ENCODE peak calls at places on chromosomes 12 and 14, in nine cellular contexts. One of them, this sample, is unnamed. For H3K4me1, the result is how much of the 10 kb centered on the place peaks cover.

GRCh38 chr12:70178038-70178437 is 65.2 kb upstream of the CNOT2 start:
- DNase-seq in testis: no peak
- DNase-seq in heart right ventricle: no peak
- DNase-seq in ovary: no peak
- DNase-seq in endodermal cell: no peak
- DNase-seq in hepatocyte: no peak
- DNase-seq in stomach: no peak
- DNase-seq in psoas muscle: no peak
- DNase-seq in transverse colon: no peak
- DNase-seq in this sample: no peak

GRCh38 chr14:71062581-71063303 is 155.5 kb downstream of the PCNX1 start:
- DNase-seq in testis: no peak
- DNase-seq in heart right ventricle: no peak
- DNase-seq in ovary: no peak
- DNase-seq in endodermal cell: no peak
- DNase-seq in hepatocyte: no peak
- DNase-seq in stomach: no peak
- DNase-seq in psoas muscle: no peak
- DNase-seq in transverse colon: no peak
- DNase-seq in this sample: no peak

GRCh38 chr12:56991319-56991906 is 14.9 kb downstream of the ZBTB39 start:
- DNase-seq in testis: peak
- DNase-seq in heart right ventricle: peak
- DNase-seq in ovary: no peak
- DNase-seq in endodermal cell: peak
- DNase-seq in hepatocyte: no peak
- DNase-seq in stomach: no peak
- DNase-seq in psoas muscle: peak
- DNase-seq in transverse colon: peak
- DNase-seq in this sample: peak

GRCh38 chr14:100084591-100084990 is 19.4 kb downstream of the EVL start:
- DNase-seq in testis: peak
- DNase-seq in heart right ventricle: no peak
- DNase-seq in ovary: no peak
- DNase-seq in endodermal cell: no peak
- DNase-seq in hepatocyte: no peak
- DNase-seq in stomach: no peak
- DNase-seq in psoas muscle: no peak
- DNase-seq in transverse colon: no peak
- DNase-seq in this sample: no peak

GRCh38 chr12:111546758-111547383 is 52.2 kb downstream of the ATXN2 start:
- DNase-seq in testis: no peak
- DNase-seq in heart right ventricle: no peak
- DNase-seq in ovary: no peak
- DNase-seq in endodermal cell: no peak
- DNase-seq in hepatocyte: no peak
- DNase-seq in stomach: no peak
- DNase-seq in psoas muscle: no peak
- DNase-seq in transverse colon: no peak
- DNase-seq in this sample: no peak

GRCh38 chr14:38210168-38210567 is 2.5 kb downstream of the SSTR1 start:
- DNase-seq in testis: no peak
- DNase-seq in heart right ventricle: no peak
- DNase-seq in ovary: no peak
- DNase-seq in endodermal cell: peak
- DNase-seq in hepatocyte: peak
- DNase-seq in stomach: peak
- DNase-seq in psoas muscle: peak
- DNase-seq in transverse colon: no peak
- DNase-seq in this sample: peak

GRCh38 chr14:24871302-24871701 is 178.6 kb downstream of the STXBP6 start:
- DNase-seq in testis: no peak
- DNase-seq in heart right ventricle: no peak
- DNase-seq in ovary: no peak
- DNase-seq in endodermal cell: no peak
- DNase-seq in hepatocyte: peak
- DNase-seq in stomach: no peak
- DNase-seq in psoas muscle: no peak
- DNase-seq in transverse colon: no peak
- DNase-seq in this sample: no peak

GRCh38 chr12:109863961-109864712 is 16.2 kb downstream of the GLTP start:
- DNase-seq in testis: no peak
- DNase-seq in heart right ventricle: no peak
- DNase-seq in ovary: no peak
- DNase-seq in endodermal cell: no peak
- DNase-seq in hepatocyte: peak
- DNase-seq in stomach: peak
- DNase-seq in psoas muscle: no peak
- DNase-seq in transverse colon: peak
- DNase-seq in this sample: no peak

GRCh38 chr14:77024171-77024627 is 4.3 kb downstream of the IRF2BPL start:
- DNase-seq in testis: peak
- DNase-seq in heart right ventricle: no peak
- DNase-seq in ovary: peak
- DNase-seq in endodermal cell: peak
- DNase-seq in hepatocyte: peak
- DNase-seq in stomach: no peak
- DNase-seq in psoas muscle: no peak
- DNase-seq in transverse colon: peak
- DNase-seq in this sample: peak

GRCh38 chr12:57740656-57741412 is 2.3 kb upstream of the AGAP2 start:
- DNase-seq in testis: no peak
- DNase-seq in heart right ventricle: no peak
- DNase-seq in ovary: no peak
- DNase-seq in endodermal cell: no peak
- DNase-seq in hepatocyte: no peak
- DNase-seq in stomach: no peak
- DNase-seq in psoas muscle: no peak
- DNase-seq in transverse colon: peak
- DNase-seq in this sample: peak

GRCh38 chr14:67270354-67270753 is 29.1 kb downstream of the PALS1 start:
- DNase-seq in testis: no peak
- DNase-seq in heart right ventricle: no peak
- DNase-seq in ovary: no peak
- DNase-seq in endodermal cell: no peak
- DNase-seq in hepatocyte: no peak
- DNase-seq in stomach: no peak
- DNase-seq in psoas muscle: no peak
- DNase-seq in transverse colon: no peak
- DNase-seq in this sample: no peak

DNA sequence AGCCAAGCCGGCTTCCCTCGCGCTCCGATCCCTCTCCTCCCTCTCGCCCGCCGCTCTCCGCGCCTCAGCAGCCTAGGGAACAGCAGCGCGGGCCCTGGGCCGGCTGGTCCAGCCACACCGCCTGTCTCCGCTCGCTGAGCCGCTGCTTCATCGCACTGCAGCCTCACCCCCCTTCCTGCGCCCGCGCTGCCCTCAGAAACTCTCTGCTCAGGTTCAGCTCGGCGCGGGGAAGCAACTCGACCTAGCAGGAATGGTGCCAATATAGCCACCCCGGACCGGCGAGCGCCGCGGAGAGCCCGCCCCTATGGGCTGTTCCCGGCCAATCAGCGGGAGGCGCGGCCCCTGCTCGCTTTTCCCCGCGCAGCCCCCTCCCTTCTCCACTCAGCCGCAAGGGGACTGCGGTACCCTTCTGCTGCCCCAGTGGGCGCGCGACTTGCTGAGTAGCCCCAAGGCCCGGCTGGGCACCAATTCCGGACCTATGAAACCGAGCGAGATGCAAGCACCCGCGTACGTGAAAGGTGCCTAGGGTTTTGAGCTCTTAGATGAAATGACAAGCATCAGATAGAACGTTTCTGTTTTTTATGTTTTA is at the start of gene ADAMTS20:
- DNase-seq in testis: peak
- DNase-seq in heart right ventricle: no peak
- DNase-seq in ovary: no peak
- DNase-seq in endodermal cell: peak
- DNase-seq in hepatocyte: peak
- DNase-seq in stomach: no peak
- DNase-seq in psoas muscle: no peak
- DNase-seq in transverse colon: no peak
- DNase-seq in this sample: no peak
- TF ChIP-seq CTCF in testis: no peak
- TF ChIP-seq CTCF in heart right ventricle: no peak
- TF ChIP-seq CTCF in ovary: no peak
- TF ChIP-seq CTCF in endodermal cell: peak
- TF ChIP-seq CTCF in hepatocyte: no peak
- TF ChIP-seq CTCF in stomach: no peak
- TF ChIP-seq CTCF in psoas muscle: no peak
- TF ChIP-seq CTCF in transverse colon: no peak
- TF ChIP-seq CTCF in this sample: no peak

GRCh38 chr14:65258391-65258790 is 154.1 kb upstream of the FUT8 start:
- DNase-seq in testis: no peak
- DNase-seq in heart right ventricle: no peak
- DNase-seq in ovary: no peak
- DNase-seq in endodermal cell: no peak
- DNase-seq in hepatocyte: no peak
- DNase-seq in stomach: no peak
- DNase-seq in psoas muscle: no peak
- DNase-seq in transverse colon: no peak
- DNase-seq in this sample: no peak

GRCh38 chr14:65256714-65257113 is 154.4 kb upstream of the MAX start:
- DNase-seq in testis: no peak
- DNase-seq in heart right ventricle: no peak
- DNase-seq in ovary: no peak
- DNase-seq in endodermal cell: no peak
- DNase-seq in hepatocyte: no peak
- DNase-seq in stomach: no peak
- DNase-seq in psoas muscle: no peak
- DNase-seq in transverse colon: no peak
- DNase-seq in this sample: no peak

GRCh38 chr14:65257405-65257804 is 155.1 kb upstream of the MAX start:
- DNase-seq in testis: no peak
- DNase-seq in heart right ventricle: no peak
- DNase-seq in ovary: no peak
- DNase-seq in endodermal cell: no peak
- DNase-seq in hepatocyte: no peak
- DNase-seq in stomach: no peak
- DNase-seq in psoas muscle: no peak
- DNase-seq in transverse colon: no peak
- DNase-seq in this sample: no peak

GRCh38 chr14:65260786-65261185 is 151.7 kb upstream of the FUT8 start:
- DNase-seq in testis: no peak
- DNase-seq in heart right ventricle: no peak
- DNase-seq in ovary: no peak
- DNase-seq in endodermal cell: no peak
- DNase-seq in hepatocyte: no peak
- DNase-seq in stomach: no peak
- DNase-seq in psoas muscle: no peak
- DNase-seq in transverse colon: no peak
- DNase-seq in this sample: no peak

DNA sequence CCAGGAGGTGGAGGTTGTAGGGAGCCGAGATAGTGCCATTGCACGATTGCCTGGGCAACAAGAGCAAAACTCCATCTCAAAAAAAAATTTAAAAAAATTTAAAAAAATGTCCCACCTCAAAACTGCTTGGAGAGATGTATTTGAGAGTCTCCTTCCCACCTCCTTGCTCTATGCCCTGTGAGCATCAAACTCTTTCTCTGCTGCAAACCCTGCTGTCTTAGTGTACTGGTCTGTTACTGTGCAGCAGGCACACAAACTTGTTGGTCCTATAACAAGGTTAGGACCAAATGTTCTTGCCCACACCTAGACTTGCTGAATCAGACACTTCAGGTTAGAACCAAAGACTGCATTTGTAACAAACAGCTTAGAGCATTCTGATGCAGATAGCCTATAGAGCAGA is 153.5 kb upstream of the FUT8 start:
- DNase-seq in testis: no peak
- DNase-seq in heart right ventricle: no peak
- DNase-seq in ovary: no peak
- DNase-seq in endodermal cell: no peak
- DNase-seq in hepatocyte: no peak
- DNase-seq in stomach: no peak
- DNase-seq in psoas muscle: no peak
- DNase-seq in transverse colon: no peak
- DNase-seq in this sample: no peak
- H3K4me1 ChIP-seq in testis: under half
- H3K4me1 ChIP-seq in heart right ventricle: under half
- H3K4me1 ChIP-seq in ovary: under half
- H3K4me1 ChIP-seq in endodermal cell: under half
- H3K4me1 ChIP-seq in hepatocyte: under half
- H3K4me1 ChIP-seq in stomach: under half
- H3K4me1 ChIP-seq in psoas muscle: under half
- H3K4me1 ChIP-seq in transverse colon: under half
- H3K4me1 ChIP-seq in this sample: under half

GRCh38 chr14:59055439-59056045 is 132.9 kb upstream of the DAAM1 start:
- DNase-seq in testis: peak
- DNase-seq in heart right ventricle: no peak
- DNase-seq in ovary: no peak
- DNase-seq in endodermal cell: peak
- DNase-seq in hepatocyte: peak
- DNase-seq in stomach: peak
- DNase-seq in psoas muscle: no peak
- DNase-seq in transverse colon: peak
- DNase-seq in this sample: no peak
- TF ChIP-seq CTCF in testis: peak
- TF ChIP-seq CTCF in heart right ventricle: peak
- TF ChIP-seq CTCF in ovary: peak
- TF ChIP-seq CTCF in endodermal cell: peak
- TF ChIP-seq CTCF in hepatocyte: peak
- TF ChIP-seq CTCF in stomach: no peak
- TF ChIP-seq CTCF in psoas muscle: peak
- TF ChIP-seq CTCF in transverse colon: peak
- TF ChIP-seq CTCF in this sample: peak

GRCh38 chr12:89156862-89157262 is 195.4 kb downstream of the DUSP6 start:
- DNase-seq in testis: no peak
- DNase-seq in heart right ventricle: no peak
- DNase-seq in ovary: no peak
- DNase-seq in endodermal cell: no peak
- DNase-seq in hepatocyte: no peak
- DNase-seq in stomach: no peak
- DNase-seq in psoas muscle: no peak
- DNase-seq in transverse colon: no peak
- DNase-seq in this sample: no peak
- H3K4me1 ChIP-seq in testis: under half
- H3K4me1 ChIP-seq in heart right ventricle: under half
- H3K4me1 ChIP-seq in ovary: under half
- H3K4me1 ChIP-seq in endodermal cell: under half
- H3K4me1 ChIP-seq in hepatocyte: under half
- H3K4me1 ChIP-seq in stomach: under half
- H3K4me1 ChIP-seq in psoas muscle: under half
- H3K4me1 ChIP-seq in transverse colon: under half
- H3K4me1 ChIP-seq in this sample: under half